ENCODE peak calls at places on chromosomes 11 and 22, in seven cellular contexts. One of them, this sample, is unnamed.

GRCh38 chr11:106012744-106013143 is 9.3 kb downstream of the MSANTD4 start:
- DNase-seq in neural progenitor cell: no peak
- DNase-seq in CD4-positive, alpha-beta T cell: no peak
- DNase-seq in heart right ventricle: peak
- DNase-seq in Peyer's patch: no peak
- DNase-seq in transverse colon: no peak
- DNase-seq in A549: no peak
- DNase-seq in this sample: no peak

GRCh38 chr22:41948142-41948541 is 1.2 kb upstream of the CENPM start:
- DNase-seq in neural progenitor cell: no peak
- DNase-seq in CD4-positive, alpha-beta T cell: no peak
- DNase-seq in heart right ventricle: no peak
- DNase-seq in Peyer's patch: no peak
- DNase-seq in transverse colon: no peak
- DNase-seq in A549: no peak
- DNase-seq in this sample: no peak

GRCh38 chr11:10973416-10973815 is 115.6 kb upstream of the ZBED5 start:
- DNase-seq in neural progenitor cell: peak
- DNase-seq in CD4-positive, alpha-beta T cell: no peak
- DNase-seq in heart right ventricle: no peak
- DNase-seq in Peyer's patch: no peak
- DNase-seq in transverse colon: no peak
- DNase-seq in A549: no peak
- DNase-seq in this sample: no peak

GRCh38 chr11:63564056-63564784 is 1.0 kb upstream of the PLAAT2 start:
- DNase-seq in neural progenitor cell: no peak
- DNase-seq in CD4-positive, alpha-beta T cell: no peak
- DNase-seq in heart right ventricle: no peak
- DNase-seq in Peyer's patch: no peak
- DNase-seq in transverse colon: no peak
- DNase-seq in A549: no peak
- DNase-seq in this sample: no peak

GRCh38 chr22:36375071-36375980 is 12.4 kb downstream of the MYH9 start:
- DNase-seq in neural progenitor cell: no peak
- DNase-seq in CD4-positive, alpha-beta T cell: no peak
- DNase-seq in heart right ventricle: no peak
- DNase-seq in Peyer's patch: no peak
- DNase-seq in transverse colon: no peak
- DNase-seq in A549: no peak
- DNase-seq in this sample: no peak

GRCh38 chr11:32386770-32387377 is 48.5 kb downstream of the WT1 start:
- DNase-seq in neural progenitor cell: no peak
- DNase-seq in CD4-positive, alpha-beta T cell: no peak
- DNase-seq in heart right ventricle: peak
- DNase-seq in Peyer's patch: no peak
- DNase-seq in transverse colon: no peak
- DNase-seq in A549: no peak
- DNase-seq in this sample: no peak

GRCh38 chr11:69010964-69011623 is 2.0 kb downstream of the MRGPRF start:
- DNase-seq in neural progenitor cell: peak
- DNase-seq in CD4-positive, alpha-beta T cell: no peak
- DNase-seq in heart right ventricle: peak
- DNase-seq in Peyer's patch: no peak
- DNase-seq in transverse colon: peak
- DNase-seq in A549: no peak
- DNase-seq in this sample: no peak

GRCh38 chr11:104005234-104005855 is 31.1 kb upstream of the DDI1 start:
- DNase-seq in neural progenitor cell: no peak
- DNase-seq in CD4-positive, alpha-beta T cell: no peak
- DNase-seq in heart right ventricle: no peak
- DNase-seq in Peyer's patch: no peak
- DNase-seq in transverse colon: no peak
- DNase-seq in A549: no peak
- DNase-seq in this sample: peak

GRCh38 chr11:78110830-78111229 is 28.6 kb downstream of the ALG8 start:
- DNase-seq in neural progenitor cell: no peak
- DNase-seq in CD4-positive, alpha-beta T cell: no peak
- DNase-seq in heart right ventricle: no peak
- DNase-seq in Peyer's patch: no peak
- DNase-seq in transverse colon: no peak
- DNase-seq in A549: no peak
- DNase-seq in this sample: no peak

GRCh38 chr11:28139848-28140415 is 31.7 kb downstream of the METTL15 start:
- DNase-seq in neural progenitor cell: no peak
- DNase-seq in CD4-positive, alpha-beta T cell: no peak
- DNase-seq in heart right ventricle: no peak
- DNase-seq in Peyer's patch: no peak
- DNase-seq in transverse colon: no peak
- DNase-seq in A549: no peak
- DNase-seq in this sample: no peak

GRCh38 chr11:68269414-68270081 is 2.2 kb downstream of the C11orf24 start:
- DNase-seq in neural progenitor cell: no peak
- DNase-seq in CD4-positive, alpha-beta T cell: no peak
- DNase-seq in heart right ventricle: no peak
- DNase-seq in Peyer's patch: no peak
- DNase-seq in transverse colon: no peak
- DNase-seq in A549: no peak
- DNase-seq in this sample: no peak

GRCh38 chr11:3157381-3158130 is 7.6 kb downstream of the OSBPL5 start:
- DNase-seq in neural progenitor cell: no peak
- DNase-seq in CD4-positive, alpha-beta T cell: no peak
- DNase-seq in heart right ventricle: no peak
- DNase-seq in Peyer's patch: no peak
- DNase-seq in transverse colon: no peak
- DNase-seq in A549: no peak
- DNase-seq in this sample: no peak

GRCh38 chr22:48955351-48956311 is 872.0 kb downstream of the BRD1 start:
- DNase-seq in neural progenitor cell: no peak
- DNase-seq in CD4-positive, alpha-beta T cell: no peak
- DNase-seq in heart right ventricle: no peak
- DNase-seq in Peyer's patch: peak
- DNase-seq in transverse colon: peak
- DNase-seq in A549: no peak
- DNase-seq in this sample: no peak

GRCh38 chr11:97574976-97575665 is 1185.3 kb downstream of the JRKL start:
- DNase-seq in neural progenitor cell: no peak
- DNase-seq in CD4-positive, alpha-beta T cell: no peak
- DNase-seq in heart right ventricle: no peak
- DNase-seq in Peyer's patch: no peak
- DNase-seq in transverse colon: no peak
- DNase-seq in A549: no peak
- DNase-seq in this sample: no peak

DNA sequence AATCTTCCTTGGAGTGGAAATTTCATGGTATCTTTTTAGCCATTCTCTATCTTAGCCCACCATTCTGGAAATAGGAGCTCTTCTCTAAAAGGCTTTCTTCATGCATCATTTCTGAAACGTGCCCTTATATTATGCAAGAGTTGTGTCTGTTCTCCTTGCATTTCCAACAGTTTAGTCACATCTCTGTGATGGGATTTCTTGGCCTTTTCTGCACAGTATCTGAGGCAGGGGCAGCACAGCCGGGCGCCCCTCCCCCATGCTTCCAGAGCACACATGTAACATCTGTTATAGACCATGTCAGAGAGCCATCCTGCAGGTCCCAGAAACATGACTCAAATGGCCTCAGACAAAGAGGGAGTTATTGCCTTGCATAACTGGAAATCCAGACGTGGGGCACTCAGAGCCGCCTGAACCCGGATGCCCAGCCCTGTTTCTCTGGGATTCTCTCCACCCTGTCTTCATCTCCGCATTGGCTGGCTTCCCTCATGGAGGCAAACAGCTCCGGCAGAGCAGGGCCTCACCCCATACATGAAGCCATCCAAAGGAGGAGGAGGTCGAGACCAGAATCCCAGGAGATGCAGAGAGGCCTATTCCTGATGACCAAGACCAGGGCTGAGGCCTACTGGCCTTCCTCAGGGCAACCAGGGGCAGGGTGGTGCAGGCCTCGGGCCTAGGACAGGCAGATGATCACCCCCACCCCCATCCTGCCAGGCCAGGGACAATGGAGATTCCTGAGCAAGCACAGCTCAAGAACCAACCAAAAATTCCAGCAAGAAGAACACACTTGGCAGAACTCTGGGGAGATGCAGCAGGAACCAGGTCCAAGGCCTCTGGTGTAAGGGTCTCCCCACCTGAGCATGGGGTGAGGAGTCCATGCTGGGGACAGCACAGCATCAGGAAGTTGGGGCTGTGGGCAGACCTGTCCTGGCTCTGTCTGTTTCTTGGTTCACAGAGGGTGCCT is 61.3 kb downstream of the IGLL5 start:
- DNase-seq in neural progenitor cell: no peak
- DNase-seq in CD4-positive, alpha-beta T cell: no peak
- DNase-seq in heart right ventricle: no peak
- DNase-seq in Peyer's patch: peak
- DNase-seq in transverse colon: no peak
- DNase-seq in A549: no peak
- DNase-seq in this sample: no peak
- H3K27ac ChIP-seq in neural progenitor cell: no peak
- H3K27ac ChIP-seq in CD4-positive, alpha-beta T cell: no peak
- H3K27ac ChIP-seq in heart right ventricle: no peak
- H3K27ac ChIP-seq in Peyer's patch: no peak
- H3K27ac ChIP-seq in transverse colon: no peak
- H3K27ac ChIP-seq in A549: no peak
- H3K27ac ChIP-seq in this sample: no peak

DNA sequence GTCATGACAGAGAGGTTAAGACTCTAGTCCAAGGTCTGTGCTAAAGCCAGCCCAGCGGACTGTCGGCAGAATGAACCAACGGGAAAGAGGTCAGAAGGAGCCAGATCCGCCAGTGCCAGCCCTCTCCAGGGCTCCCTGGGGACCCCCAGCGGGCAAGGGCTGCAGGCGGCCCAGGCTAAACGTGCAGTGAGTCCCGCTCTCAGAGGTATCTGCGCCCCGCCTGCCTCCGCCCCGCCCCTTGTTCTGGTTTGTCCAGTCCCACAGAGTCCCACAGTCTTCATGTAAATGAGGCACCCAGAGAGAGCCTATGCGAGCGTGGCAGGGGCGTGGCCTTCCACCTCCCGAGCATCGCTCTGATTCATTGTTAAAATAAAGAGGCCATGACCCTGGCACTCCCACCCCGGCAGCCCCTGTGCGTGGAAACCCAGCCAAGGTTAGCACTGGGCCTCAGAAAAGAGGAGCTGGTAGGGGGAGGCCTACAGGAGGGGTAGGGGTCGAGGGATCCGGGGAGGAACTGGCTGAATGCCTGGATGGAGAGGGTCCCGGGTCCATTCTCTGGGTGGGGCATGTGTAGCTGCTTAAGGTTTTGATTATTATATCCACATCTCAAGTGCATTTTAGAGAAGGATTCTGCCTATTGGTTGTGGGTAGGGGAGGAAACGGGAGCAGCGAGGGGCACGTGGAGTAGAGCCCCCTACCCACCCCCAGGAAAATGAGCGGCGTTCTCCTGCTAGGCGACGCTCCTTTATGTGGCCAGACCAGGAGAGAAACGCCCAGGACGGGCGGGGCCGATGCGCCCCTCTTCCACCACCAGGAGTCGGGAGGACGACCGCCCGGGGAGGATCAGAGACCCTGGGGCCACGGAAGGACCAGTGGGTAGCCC is at the start of gene TRIOBP:
- DNase-seq in neural progenitor cell: peak
- DNase-seq in CD4-positive, alpha-beta T cell: peak
- DNase-seq in heart right ventricle: peak
- DNase-seq in Peyer's patch: peak
- DNase-seq in transverse colon: peak
- DNase-seq in A549: peak
- DNase-seq in this sample: peak
- H3K27ac ChIP-seq in neural progenitor cell: no peak
- H3K27ac ChIP-seq in CD4-positive, alpha-beta T cell: no peak
- H3K27ac ChIP-seq in heart right ventricle: no peak
- H3K27ac ChIP-seq in Peyer's patch: peak
- H3K27ac ChIP-seq in transverse colon: peak
- H3K27ac ChIP-seq in A549: peak
- H3K27ac ChIP-seq in this sample: no peak

GRCh38 chr11:112731538-112731937 is 229.7 kb upstream of the NCAM1 start:
- DNase-seq in neural progenitor cell: no peak
- DNase-seq in CD4-positive, alpha-beta T cell: no peak
- DNase-seq in heart right ventricle: no peak
- DNase-seq in Peyer's patch: no peak
- DNase-seq in transverse colon: no peak
- DNase-seq in A549: no peak
- DNase-seq in this sample: no peak

GRCh38 chr11:112732031-112732430 is 229.2 kb upstream of the NCAM1 start:
- DNase-seq in neural progenitor cell: no peak
- DNase-seq in CD4-positive, alpha-beta T cell: no peak
- DNase-seq in heart right ventricle: no peak
- DNase-seq in Peyer's patch: no peak
- DNase-seq in transverse colon: no peak
- DNase-seq in A549: no peak
- DNase-seq in this sample: no peak

GRCh38 chr11:112735470-112735869 is 225.8 kb upstream of the NCAM1 start:
- DNase-seq in neural progenitor cell: no peak
- DNase-seq in CD4-positive, alpha-beta T cell: no peak
- DNase-seq in heart right ventricle: no peak
- DNase-seq in Peyer's patch: no peak
- DNase-seq in transverse colon: no peak
- DNase-seq in A549: no peak
- DNase-seq in this sample: no peak

GRCh38 chr11:112730591-112730990 is 230.6 kb upstream of the NCAM1 start:
- DNase-seq in neural progenitor cell: no peak
- DNase-seq in CD4-positive, alpha-beta T cell: no peak
- DNase-seq in heart right ventricle: no peak
- DNase-seq in Peyer's patch: no peak
- DNase-seq in transverse colon: no peak
- DNase-seq in A549: no peak
- DNase-seq in this sample: no peak

DNA sequence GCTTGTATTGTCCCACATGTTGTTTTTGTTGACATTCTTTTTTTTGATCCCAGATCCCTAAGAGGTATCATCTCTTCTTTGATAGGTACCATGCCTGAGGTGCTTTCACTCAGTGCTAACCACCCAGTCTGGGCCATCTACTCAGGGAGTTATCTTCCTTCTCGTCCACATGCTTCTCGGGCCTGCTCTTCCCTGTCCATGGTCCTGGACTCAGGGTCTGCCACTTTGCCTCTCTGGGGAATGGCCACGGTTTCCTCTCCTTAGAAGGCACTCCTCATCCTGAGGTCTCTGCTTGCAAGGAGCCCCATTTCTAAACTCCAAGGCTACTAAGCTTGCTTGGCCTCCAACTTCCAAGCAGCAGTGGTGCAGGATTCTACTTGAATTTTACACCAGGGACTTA is 227.0 kb upstream of the NCAM1 start:
- DNase-seq in neural progenitor cell: peak
- DNase-seq in CD4-positive, alpha-beta T cell: no peak
- DNase-seq in heart right ventricle: peak
- DNase-seq in Peyer's patch: no peak
- DNase-seq in transverse colon: no peak
- DNase-seq in A549: no peak
- DNase-seq in this sample: no peak
- H3K27ac ChIP-seq in neural progenitor cell: no peak
- H3K27ac ChIP-seq in CD4-positive, alpha-beta T cell: no peak
- H3K27ac ChIP-seq in heart right ventricle: no peak
- H3K27ac ChIP-seq in Peyer's patch: no peak
- H3K27ac ChIP-seq in transverse colon: no peak
- H3K27ac ChIP-seq in A549: no peak
- H3K27ac ChIP-seq in this sample: no peak

DNA sequence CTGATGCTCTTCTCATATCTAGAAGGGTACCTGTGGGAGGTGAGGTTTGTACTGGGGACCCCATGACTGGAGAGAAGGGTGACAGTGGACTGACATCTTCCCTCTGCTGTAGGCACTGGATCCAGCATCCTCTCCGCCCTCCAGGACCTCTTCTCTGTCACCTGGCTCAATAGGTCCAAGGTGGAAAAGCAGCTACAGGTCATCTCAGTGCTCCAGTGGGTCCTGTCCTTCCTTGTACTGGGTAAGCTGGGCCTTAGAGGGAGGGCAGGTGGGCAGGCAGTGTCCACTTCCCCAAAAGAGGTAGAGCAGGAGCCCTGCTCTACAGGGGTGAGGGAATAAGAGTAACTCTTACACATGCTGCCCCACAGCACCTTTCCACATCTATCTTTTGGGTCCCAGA is 15.9 kb downstream of the DGAT2 start:
- DNase-seq in neural progenitor cell: no peak
- DNase-seq in CD4-positive, alpha-beta T cell: no peak
- DNase-seq in heart right ventricle: no peak
- DNase-seq in Peyer's patch: no peak
- DNase-seq in transverse colon: no peak
- DNase-seq in A549: no peak
- DNase-seq in this sample: no peak
- H3K27ac ChIP-seq in neural progenitor cell: no peak
- H3K27ac ChIP-seq in CD4-positive, alpha-beta T cell: no peak
- H3K27ac ChIP-seq in heart right ventricle: no peak
- H3K27ac ChIP-seq in Peyer's patch: no peak
- H3K27ac ChIP-seq in transverse colon: no peak
- H3K27ac ChIP-seq in A549: no peak
- H3K27ac ChIP-seq in this sample: no peak

This sample was measured in epithelial cell of prostate.